ENCODE peak calls at places on chromosome 5, in six cellular contexts. Y is IMR-90; C is T-helper 2 cell; M is CD8-positive, alpha-beta T cell; F is OCI-LY7; X is NCI-H510A treated with DMSO at 0.1 percent for 48 hours. P is an unnamed sample.

GRCh38 chr5:53253421-53253871 is 143.9 kb upstream of the MOCS2 start:
- DNase-seq in Y (peak), C (peak), M (no peak), F (no peak), X (peak), P (peak)

GRCh38 chr5:142511318-142511717 is 174.6 kb downstream of the FGF1 start:
- DNase-seq in Y (no peak), C (no peak), M (no peak), F (no peak), X (no peak), P (no peak)

GRCh38 chr5:73825736-73826135 is 199.7 kb downstream of the ARHGEF28 start:
- DNase-seq in Y (peak), C (no peak), M (no peak), F (no peak), X (no peak), P (peak)

GRCh38 chr5:159453209-159453608 is 122.9 kb upstream of the IL12B start:
- DNase-seq in Y (no peak), C (no peak), M (no peak), F (no peak), X (no peak), P (no peak)

GRCh38 chr5:137034764-137035479 is 464.2 kb downstream of the SPOCK1 start:
- DNase-seq in Y (no peak), C (no peak), M (no peak), F (no peak), X (no peak), P (no peak)

GRCh38 chr5:132496631-132497487 is 6.3 kb upstream of the IRF1 start:
- DNase-seq in Y (peak), C (no peak), M (peak), F (peak), X (peak), P (peak)

GRCh38 chr5:83142526-83142925 is 65.2 kb downstream of the XRCC4 start:
- DNase-seq in Y (no peak), C (no peak), M (no peak), F (no peak), X (no peak), P (no peak)

GRCh38 chr5:128965011-128965637 is at the start of gene SLC27A6:
- DNase-seq in Y (no peak), C (peak), M (no peak), F (no peak), X (peak), P (peak)

GRCh38 chr5:127517110-127517479 is 345 bp upstream of the PRRC1 start:
- DNase-seq in Y (peak), C (no peak), M (no peak), F (no peak), X (peak), P (peak)

GRCh38 chr5:61286446-61287132 is 45.5 kb upstream of the ZSWIM6 start:
- DNase-seq in Y (peak), C (no peak), M (no peak), F (no peak), X (no peak), P (peak)

GRCh38 chr5:150000990-150001659 is 586 bp downstream of the HMGXB3 start:
- DNase-seq in Y (peak), C (peak), M (peak), F (peak), X (no peak), P (peak)

GRCh38 chr5:95432779-95433178 is 41.6 kb downstream of the FAM81B start:
- DNase-seq in Y (no peak), C (no peak), M (no peak), F (no peak), X (no peak), P (no peak)

GRCh38 chr5:57495285-57495684 is 12.7 kb upstream of the ACTBL2 start:
- DNase-seq in Y (no peak), C (peak), M (no peak), F (no peak), X (peak), P (no peak)

GRCh38 chr5:69189162-69190086 is at the start of gene CENPH:
- DNase-seq in Y (peak), C (peak), M (peak), F (peak), X (peak), P (peak)

GRCh38 chr5:175082346-175082745 is 358.0 kb downstream of the MSX2 start:
- DNase-seq in Y (no peak), C (no peak), M (no peak), F (no peak), X (no peak), P (no peak)

GRCh38 chr5:72618699-72619098 is 111.5 kb upstream of the ZNF366 start:
- DNase-seq in Y (peak), C (no peak), M (no peak), F (no peak), X (no peak), P (peak)

GRCh38 chr5:180026320-180026719 is 45.2 kb downstream of the RNF130 start:
- DNase-seq in Y (peak), C (no peak), M (no peak), F (no peak), X (peak), P (peak)

GRCh38 chr5:110323357-110323756 is 403.1 kb downstream of the TMEM232 start:
- DNase-seq in Y (no peak), C (no peak), M (no peak), F (no peak), X (no peak), P (no peak)

GRCh38 chr5:173163219-173163618 is 18.9 kb downstream of the BNIP1 start:
- DNase-seq in Y (peak), C (no peak), M (no peak), F (no peak), X (no peak), P (peak)

GRCh38 chr5:149151717-149152116 is 10.4 kb downstream of the ABLIM3 start:
- DNase-seq in Y (peak), C (no peak), M (no peak), F (no peak), X (no peak), P (peak)